ENCODE peak calls at places on chromosomes 13 and 19, in eight cellular contexts. One of them, this sample, is unnamed.

GRCh38 chr19:11657307-11657706 is 60.0 kb downstream of the ZNF627 start:
- DNase-seq in occipital lobe: no peak
- DNase-seq in AG08395: no peak
- DNase-seq in naive B cell: no peak
- DNase-seq in effector memory CD8-positive, alpha-beta T cell: no peak
- DNase-seq in smooth muscle cell of the brain vasculature: no peak
- DNase-seq in tibial nerve: no peak
- DNase-seq in left cardiac atrium: no peak
- DNase-seq in this sample: no peak

GRCh38 chr13:20258208-20258962 is 26.3 kb upstream of the GJB6 start:
- DNase-seq in occipital lobe: no peak
- DNase-seq in AG08395: no peak
- DNase-seq in naive B cell: no peak
- DNase-seq in effector memory CD8-positive, alpha-beta T cell: no peak
- DNase-seq in smooth muscle cell of the brain vasculature: no peak
- DNase-seq in tibial nerve: peak; percentile 18
- DNase-seq in left cardiac atrium: no peak
- DNase-seq in this sample: no peak

GRCh38 chr19:45492627-45493470 is 4.0 kb downstream of the RTN2 start:
- DNase-seq in occipital lobe: peak; percentile 25
- DNase-seq in AG08395: peak; percentile 61
- DNase-seq in naive B cell: no peak
- DNase-seq in effector memory CD8-positive, alpha-beta T cell: no peak
- DNase-seq in smooth muscle cell of the brain vasculature: no peak
- DNase-seq in tibial nerve: no peak
- DNase-seq in left cardiac atrium: peak; percentile 74
- DNase-seq in this sample: no peak

GRCh38 chr13:26707122-26708006 is 53.2 kb downstream of the GPR12 start:
- DNase-seq in occipital lobe: peak; percentile 9
- DNase-seq in AG08395: peak; percentile 72
- DNase-seq in naive B cell: peak; percentile 16
- DNase-seq in effector memory CD8-positive, alpha-beta T cell: peak; percentile 52
- DNase-seq in smooth muscle cell of the brain vasculature: no peak
- DNase-seq in tibial nerve: no peak
- DNase-seq in left cardiac atrium: no peak
- DNase-seq in this sample: no peak

GRCh38 chr13:43307921-43308433 is 284.6 kb downstream of the DNAJC15 start:
- DNase-seq in occipital lobe: peak; percentile 16
- DNase-seq in AG08395: peak; percentile 74
- DNase-seq in naive B cell: no peak
- DNase-seq in effector memory CD8-positive, alpha-beta T cell: no peak
- DNase-seq in smooth muscle cell of the brain vasculature: peak; percentile 78
- DNase-seq in tibial nerve: peak; percentile 71
- DNase-seq in left cardiac atrium: peak; percentile 88
- DNase-seq in this sample: peak; percentile 90

GRCh38 chr19:38707512-38708114 is 36.7 kb downstream of the CAPN12 start:
- DNase-seq in occipital lobe: no peak
- DNase-seq in AG08395: no peak
- DNase-seq in naive B cell: no peak
- DNase-seq in effector memory CD8-positive, alpha-beta T cell: no peak
- DNase-seq in smooth muscle cell of the brain vasculature: no peak
- DNase-seq in tibial nerve: no peak
- DNase-seq in left cardiac atrium: peak; percentile 88
- DNase-seq in this sample: no peak

GRCh38 chr13:40993119-40993518 is 26.0 kb downstream of the ELF1 start:
- DNase-seq in occipital lobe: no peak
- DNase-seq in AG08395: no peak
- DNase-seq in naive B cell: no peak
- DNase-seq in effector memory CD8-positive, alpha-beta T cell: no peak
- DNase-seq in smooth muscle cell of the brain vasculature: no peak
- DNase-seq in tibial nerve: no peak
- DNase-seq in left cardiac atrium: no peak
- DNase-seq in this sample: no peak

GRCh38 chr19:1503089-1503924 is 9.5 kb downstream of the ADAMTSL5 start:
- DNase-seq in occipital lobe: no peak
- DNase-seq in AG08395: peak; percentile 29
- DNase-seq in naive B cell: peak; percentile 32
- DNase-seq in effector memory CD8-positive, alpha-beta T cell: peak; percentile 43
- DNase-seq in smooth muscle cell of the brain vasculature: no peak
- DNase-seq in tibial nerve: no peak
- DNase-seq in left cardiac atrium: peak; percentile 66
- DNase-seq in this sample: no peak

GRCh38 chr19:6718741-6719539 is 1.5 kb downstream of the C3 start:
- DNase-seq in occipital lobe: no peak
- DNase-seq in AG08395: peak; percentile 34
- DNase-seq in naive B cell: no peak
- DNase-seq in effector memory CD8-positive, alpha-beta T cell: no peak
- DNase-seq in smooth muscle cell of the brain vasculature: no peak
- DNase-seq in tibial nerve: no peak
- DNase-seq in left cardiac atrium: peak; percentile 63
- DNase-seq in this sample: no peak

GRCh38 chr13:75312884-75313520 is 169.0 kb downstream of the TBC1D4 start:
- DNase-seq in occipital lobe: no peak
- DNase-seq in AG08395: no peak
- DNase-seq in naive B cell: no peak
- DNase-seq in effector memory CD8-positive, alpha-beta T cell: no peak
- DNase-seq in smooth muscle cell of the brain vasculature: no peak
- DNase-seq in tibial nerve: no peak
- DNase-seq in left cardiac atrium: no peak
- DNase-seq in this sample: no peak

GRCh38 chr19:49301165-49301865 is 23.7 kb downstream of the SLC6A16 start:
- DNase-seq in occipital lobe: peak; percentile 13
- DNase-seq in AG08395: peak; percentile 74
- DNase-seq in naive B cell: peak; percentile 79
- DNase-seq in effector memory CD8-positive, alpha-beta T cell: peak; percentile 78
- DNase-seq in smooth muscle cell of the brain vasculature: peak; percentile 17
- DNase-seq in tibial nerve: peak; percentile 40
- DNase-seq in left cardiac atrium: peak; percentile 80
- DNase-seq in this sample: peak; percentile 82

GRCh38 chr13:108383676-108384075 is 114.2 kb downstream of the TNFSF13B start:
- DNase-seq in occipital lobe: no peak
- DNase-seq in AG08395: no peak
- DNase-seq in naive B cell: no peak
- DNase-seq in effector memory CD8-positive, alpha-beta T cell: no peak
- DNase-seq in smooth muscle cell of the brain vasculature: no peak
- DNase-seq in tibial nerve: no peak
- DNase-seq in left cardiac atrium: no peak
- DNase-seq in this sample: no peak

GRCh38 chr13:44148159-44148929 is 225.3 kb upstream of the SERP2 start:
- DNase-seq in occipital lobe: no peak
- DNase-seq in AG08395: no peak
- DNase-seq in naive B cell: no peak
- DNase-seq in effector memory CD8-positive, alpha-beta T cell: no peak
- DNase-seq in smooth muscle cell of the brain vasculature: no peak
- DNase-seq in tibial nerve: no peak
- DNase-seq in left cardiac atrium: no peak
- DNase-seq in this sample: no peak

GRCh38 chr19:53541971-53542370 is 4.0 kb downstream of the ZNF331 start:
- DNase-seq in occipital lobe: no peak
- DNase-seq in AG08395: no peak
- DNase-seq in naive B cell: no peak
- DNase-seq in effector memory CD8-positive, alpha-beta T cell: no peak
- DNase-seq in smooth muscle cell of the brain vasculature: no peak
- DNase-seq in tibial nerve: no peak
- DNase-seq in left cardiac atrium: no peak
- DNase-seq in this sample: no peak

GRCh38 chr19:15998166-15998565 is 49.4 kb downstream of the OR10H4 start:
- DNase-seq in occipital lobe: no peak
- DNase-seq in AG08395: no peak
- DNase-seq in naive B cell: no peak
- DNase-seq in effector memory CD8-positive, alpha-beta T cell: no peak
- DNase-seq in smooth muscle cell of the brain vasculature: no peak
- DNase-seq in tibial nerve: no peak
- DNase-seq in left cardiac atrium: no peak
- DNase-seq in this sample: no peak

GRCh38 chr13:60210510-60211065 is 46.9 kb upstream of the DIAPH3 start:
- DNase-seq in occipital lobe: no peak
- DNase-seq in AG08395: no peak
- DNase-seq in naive B cell: no peak
- DNase-seq in effector memory CD8-positive, alpha-beta T cell: no peak
- DNase-seq in smooth muscle cell of the brain vasculature: no peak
- DNase-seq in tibial nerve: no peak
- DNase-seq in left cardiac atrium: no peak
- DNase-seq in this sample: no peak

GRCh38 chr13:93775507-93776108 is 549.0 kb downstream of the GPC6 start:
- DNase-seq in occipital lobe: no peak
- DNase-seq in AG08395: peak; percentile 51
- DNase-seq in naive B cell: no peak
- DNase-seq in effector memory CD8-positive, alpha-beta T cell: no peak
- DNase-seq in smooth muscle cell of the brain vasculature: no peak
- DNase-seq in tibial nerve: no peak
- DNase-seq in left cardiac atrium: no peak
- DNase-seq in this sample: no peak

GRCh38 chr13:31476266-31476665 is 263.1 kb upstream of the RXFP2 start:
- DNase-seq in occipital lobe: no peak
- DNase-seq in AG08395: peak; percentile 64
- DNase-seq in naive B cell: no peak
- DNase-seq in effector memory CD8-positive, alpha-beta T cell: no peak
- DNase-seq in smooth muscle cell of the brain vasculature: peak; percentile 24
- DNase-seq in tibial nerve: no peak
- DNase-seq in left cardiac atrium: peak; percentile 46
- DNase-seq in this sample: no peak

This sample was measured in sciatic nerve.